ENCODE peak calls at places on chromosome 21, in ten cellular contexts. X is sigmoid colon, S is HL-60, J is stomach, W is transverse colon, A is GM12878, E is H1, C is endothelial cell of umbilical vein, Y is vagina, L is SK-N-SH. V is an unnamed sample.

GRCh38 chr21:46155514-46156377 is at the start of gene FTCD:
- DNase-seq in X (peak), S (no peak), C (no peak), E (no peak), J (peak), A (no peak), W (no peak), L (no peak), Y (peak), V (no peak)

GRCh38 chr21:14119038-14119437 is 91.7 kb downstream of the LIPI start:
- DNase-seq in W (no peak), J (no peak), E (no peak), L (no peak), X (no peak), A (no peak), C (no peak), Y (no peak), S (no peak), V (no peak)

GRCh38 chr21:9008636-9009035 is 1512.7 kb upstream of the TPTE start:
- DNase-seq in W (no peak), C (peak), X (peak), A (no peak), E (no peak), Y (no peak), J (no peak), S (no peak), L (no peak), V (no peak)

GRCh38 chr21:35506352-35506751 is 457.2 kb upstream of the RUNX1 start:
- DNase-seq in E (no peak), W (no peak), J (no peak), L (no peak), C (peak), X (no peak), Y (no peak), A (no peak), S (no peak), V (no peak)

GRCh38 chr21:45129231-45129923 is 55.0 kb downstream of the ADARB1 start:
- DNase-seq in S (no peak), L (no peak), A (no peak), Y (no peak), E (no peak), W (no peak), J (no peak), C (peak), X (no peak), V (no peak)

GRCh38 chr21:46459356-46460112 is 843 bp downstream of the DIP2A start:
- DNase-seq in E (no peak), Y (no peak), J (peak), L (no peak), C (peak), W (peak), S (peak), A (no peak), X (peak), V (no peak)

GRCh38 chr21:32257952-32258785 is 20.7 kb downstream of the MIS18A start:
- DNase-seq in J (peak), E (peak), S (peak), C (peak), L (peak), W (peak), Y (no peak), A (no peak), X (peak), V (peak)

GRCh38 chr21:44989943-44990780 is 50.3 kb downstream of the SLX9 start:
- DNase-seq in L (peak), C (no peak), S (no peak), Y (no peak), E (no peak), W (no peak), J (no peak), A (no peak), X (peak), V (no peak)

GRCh38 chr21:31543191-31543590 is 116.3 kb upstream of the SOD1 start:
- DNase-seq in Y (no peak), L (no peak), X (no peak), W (no peak), A (no peak), C (no peak), J (no peak), S (no peak), E (no peak), V (no peak)

GRCh38 chr21:45974073-45975016 is 7.2 kb upstream of the COL6A1 start:
- DNase-seq in J (peak), X (peak), L (peak), A (no peak), S (no peak), W (peak), Y (no peak), E (no peak), C (peak), V (no peak)

GRCh38 chr21:42658320-42659105 is 5.1 kb downstream of the PDE9A start:
- DNase-seq in S (no peak), X (no peak), J (no peak), L (no peak), A (no peak), C (no peak), E (no peak), Y (no peak), W (no peak), V (no peak)

GRCh38 chr21:43333301-43334062 is 93.4 kb downstream of the SIK1 start:
- DNase-seq in X (no peak), E (no peak), L (no peak), S (no peak), W (no peak), C (peak), A (no peak), J (peak), Y (no peak), V (no peak)

GRCh38 chr21:33587792-33588484 is 546 bp downstream of the DONSON start:
- DNase-seq in A (no peak), Y (no peak), E (no peak), L (no peak), J (peak), S (peak), W (peak), C (peak), X (peak), V (no peak)

GRCh38 chr21:23471877-23472276 is 2135.4 kb downstream of the MRPL39 start:
- DNase-seq in L (no peak), Y (no peak), X (no peak), C (no peak), J (no peak), E (no peak), S (no peak), W (no peak), A (no peak), V (no peak)

GRCh38 chr21:38354231-38354630 is 97.4 kb downstream of the KCNJ15 start:
- DNase-seq in J (no peak), S (no peak), A (no peak), Y (peak), X (no peak), E (no peak), W (no peak), L (no peak), C (no peak), V (no peak)

GRCh38 chr21:23534833-23535232 is 2072.4 kb downstream of the MRPL39 start:
- DNase-seq in S (no peak), Y (no peak), A (no peak), X (no peak), W (no peak), J (no peak), C (no peak), L (no peak), E (no peak), V (no peak)

GRCh38 chr21:32143222-32143939 is 135.5 kb downstream of the MIS18A start:
- DNase-seq in J (no peak), A (no peak), L (no peak), W (no peak), S (no peak), C (no peak), E (no peak), X (peak), Y (no peak), V (no peak)

GRCh38 chr21:34192646-34193285 is 119.4 kb downstream of the MRPS6 start:
- DNase-seq in C (no peak), Y (no peak), E (no peak), W (no peak), S (no peak), X (no peak), A (peak), J (no peak), L (no peak), V (no peak)

GRCh38 chr21:42555756-42556438 is 42.2 kb downstream of the SLC37A1 start:
- DNase-seq in Y (no peak), X (peak), J (no peak), A (no peak), E (no peak), S (no peak), C (no peak), W (peak), L (no peak), V (no peak)

GRCh38 chr21:46482225-46482845 is 23.6 kb downstream of the DIP2A start:
- DNase-seq in A (no peak), S (no peak), C (no peak), J (no peak), Y (no peak), E (no peak), L (no peak), W (no peak), X (no peak), V (no peak)

GRCh38 chr21:37257967-37258877 is 8.9 kb downstream of the VPS26C start:
- DNase-seq in L (peak), Y (no peak), X (peak), C (peak), A (peak), W (peak), E (no peak), J (peak), S (peak), V (no peak)
- TF ChIP-seq POLR2AphosphoS5 in L (no peak), Y (peak), X (no peak), C (peak), A (peak), W (peak), E (peak), J (no peak), S (peak), V (peak)

DNA sequence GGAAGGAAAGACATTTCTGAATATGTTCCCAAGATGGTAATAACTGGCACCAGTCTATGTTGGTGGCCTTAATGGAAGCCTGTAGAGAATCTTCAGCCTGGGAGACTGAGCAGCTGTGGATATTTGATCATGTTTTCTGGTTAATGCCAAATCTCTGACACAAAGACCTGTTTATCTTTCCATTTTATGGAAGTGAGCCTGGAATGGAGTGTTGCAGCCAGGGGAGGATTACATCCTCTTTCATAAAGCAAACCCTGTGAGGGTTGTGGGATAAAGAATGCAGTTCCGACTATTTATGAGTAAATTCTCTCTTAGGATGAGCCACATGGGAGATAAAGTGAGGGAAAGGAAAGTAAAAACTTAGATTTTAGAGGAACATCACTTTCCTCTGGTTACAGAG is 144.1 kb downstream of the PCP4 start:
- DNase-seq in E (no peak), W (no peak), Y (no peak), S (no peak), A (no peak), J (no peak), L (no peak), X (no peak), C (no peak), V (no peak)
- H3K27ac ChIP-seq in E (no peak), W (peak), Y (no peak), S (no peak), A (no peak), J (no peak), L (no peak), X (peak), C (no peak), V (no peak)

DNA sequence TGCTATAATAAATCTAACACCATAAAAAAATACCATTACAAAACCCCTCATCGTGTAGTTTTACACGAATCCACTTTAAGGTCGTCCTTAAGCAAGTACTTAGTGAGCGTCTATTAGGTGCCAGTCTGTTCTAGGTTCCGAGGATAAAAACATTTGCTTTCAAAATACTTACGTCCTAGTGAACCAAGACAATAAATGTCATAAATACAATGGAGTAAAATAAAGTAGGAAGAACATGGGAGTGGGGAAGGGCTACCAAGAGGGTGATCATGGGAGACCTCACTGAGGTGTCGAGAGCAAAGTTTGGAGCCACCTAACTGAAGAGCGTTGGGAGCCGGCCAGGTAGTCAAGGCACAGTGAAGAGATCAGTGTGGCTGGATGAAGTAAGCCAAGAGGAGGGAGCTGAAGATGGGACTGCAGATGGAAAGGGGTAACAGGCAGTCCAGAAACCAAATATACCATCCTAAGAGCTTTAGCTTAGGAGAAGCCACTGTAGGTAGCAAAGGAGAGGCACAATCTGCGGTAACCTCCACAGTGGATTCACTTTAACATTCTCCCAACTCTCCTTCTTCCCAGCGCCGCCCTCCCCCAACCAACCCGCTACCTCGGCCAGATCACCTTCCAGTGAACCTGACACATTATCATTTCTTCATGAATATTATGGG is 684 bp downstream of the LTN1 start:
- DNase-seq in E (no peak), C (no peak), J (no peak), L (no peak), W (no peak), Y (no peak), A (no peak), X (no peak), S (peak), V (no peak)
- TF ChIP-seq POLR2AphosphoS5 in E (no peak), C (no peak), J (no peak), L (no peak), W (no peak), Y (no peak), A (no peak), X (no peak), S (no peak), V (no peak)

GRCh38 chr21:25701529-25701928 is 33.2 kb downstream of the ATP5PF start:
- DNase-seq in L (no peak), X (no peak), W (no peak), E (no peak), J (no peak), C (no peak), Y (no peak), A (no peak), S (no peak), V (no peak)

GRCh38 chr21:25700741-25701140 is 34.0 kb downstream of the ATP5PF start:
- DNase-seq in C (no peak), Y (no peak), L (no peak), S (no peak), J (no peak), W (no peak), E (no peak), X (no peak), A (no peak), V (no peak)
- H3K27ac ChIP-seq in C (no peak), Y (no peak), L (no peak), S (peak), J (no peak), W (no peak), E (no peak), X (no peak), A (no peak), V (no peak)